ENCODE peak calls at places on chromosomes 1 and 21, in seven cellular contexts. One of them, this sample, is unnamed.

GRCh38 chr1:241063281-241063680 is 293.7 kb downstream of the RGS7 start:
- DNase-seq in PC-3: no peak
- DNase-seq in dermis blood vessel endothelial cell: no peak
- DNase-seq in NCI-H1417: no peak
- DNase-seq in NCI-H1694 treated with DMSO at 0.1 percent for 48 hours: no peak
- DNase-seq in pancreas: no peak
- DNase-seq in SHP77: no peak
- DNase-seq in this sample: no peak

GRCh38 chr1:154352581-154353459 is 27.5 kb downstream of the ATP8B2 start:
- DNase-seq in PC-3: peak; percentile 37
- DNase-seq in dermis blood vessel endothelial cell: peak; percentile 56
- DNase-seq in NCI-H1417: peak; percentile 54
- DNase-seq in NCI-H1694 treated with DMSO at 0.1 percent for 48 hours: peak; percentile 88
- DNase-seq in pancreas: peak; percentile 54
- DNase-seq in SHP77: no peak
- DNase-seq in this sample: no peak

GRCh38 chr1:84689514-84690396 is 506 bp downstream of the SSX2IP start:
- DNase-seq in PC-3: peak; percentile 35
- DNase-seq in dermis blood vessel endothelial cell: peak; percentile 59
- DNase-seq in NCI-H1417: peak; percentile 36
- DNase-seq in NCI-H1694 treated with DMSO at 0.1 percent for 48 hours: peak; percentile 36
- DNase-seq in pancreas: no peak
- DNase-seq in SHP77: peak; percentile 83
- DNase-seq in this sample: no peak

GRCh38 chr21:44299458-44300261 is at the start of gene PFKL:
- DNase-seq in PC-3: peak; percentile 61
- DNase-seq in dermis blood vessel endothelial cell: peak; percentile 49
- DNase-seq in NCI-H1417: peak; percentile 84
- DNase-seq in NCI-H1694 treated with DMSO at 0.1 percent for 48 hours: no peak
- DNase-seq in pancreas: peak; percentile 72
- DNase-seq in SHP77: no peak
- DNase-seq in this sample: peak; percentile 98

GRCh38 chr1:76109404-76109803 is 34.9 kb downstream of the ST6GALNAC3 start:
- DNase-seq in PC-3: no peak
- DNase-seq in dermis blood vessel endothelial cell: peak; percentile 17
- DNase-seq in NCI-H1417: no peak
- DNase-seq in NCI-H1694 treated with DMSO at 0.1 percent for 48 hours: no peak
- DNase-seq in pancreas: no peak
- DNase-seq in SHP77: no peak
- DNase-seq in this sample: no peak

GRCh38 chr1:117562581-117563491 is 43.0 kb upstream of the TENT5C start:
- DNase-seq in PC-3: peak; percentile 52
- DNase-seq in dermis blood vessel endothelial cell: no peak
- DNase-seq in NCI-H1417: peak; percentile 37
- DNase-seq in NCI-H1694 treated with DMSO at 0.1 percent for 48 hours: no peak
- DNase-seq in pancreas: peak; percentile 54
- DNase-seq in SHP77: peak; percentile 75
- DNase-seq in this sample: no peak

GRCh38 chr21:32463889-32464300 is 51.4 kb downstream of the EVA1C start:
- DNase-seq in PC-3: peak; percentile 80
- DNase-seq in dermis blood vessel endothelial cell: peak; percentile 89
- DNase-seq in NCI-H1417: no peak
- DNase-seq in NCI-H1694 treated with DMSO at 0.1 percent for 48 hours: no peak
- DNase-seq in pancreas: no peak
- DNase-seq in SHP77: no peak
- DNase-seq in this sample: peak; percentile 58

GRCh38 chr1:199585392-199585791 is 442.1 kb upstream of the NR5A2 start:
- DNase-seq in PC-3: peak; percentile 59
- DNase-seq in dermis blood vessel endothelial cell: no peak
- DNase-seq in NCI-H1417: no peak
- DNase-seq in NCI-H1694 treated with DMSO at 0.1 percent for 48 hours: no peak
- DNase-seq in pancreas: no peak
- DNase-seq in SHP77: no peak
- DNase-seq in this sample: no peak

GRCh38 chr21:35395728-35396127 is 346.6 kb upstream of the RUNX1 start:
- DNase-seq in PC-3: peak; percentile 85
- DNase-seq in dermis blood vessel endothelial cell: peak; percentile 45
- DNase-seq in NCI-H1417: no peak
- DNase-seq in NCI-H1694 treated with DMSO at 0.1 percent for 48 hours: no peak
- DNase-seq in pancreas: no peak
- DNase-seq in SHP77: no peak
- DNase-seq in this sample: no peak

GRCh38 chr1:211831558-211832323 is 1.2 kb upstream of the LPGAT1 start:
- DNase-seq in PC-3: no peak
- DNase-seq in dermis blood vessel endothelial cell: no peak
- DNase-seq in NCI-H1417: no peak
- DNase-seq in NCI-H1694 treated with DMSO at 0.1 percent for 48 hours: peak; percentile 48
- DNase-seq in pancreas: no peak
- DNase-seq in SHP77: peak; percentile 9
- DNase-seq in this sample: no peak

GRCh38 chr21:29155118-29155932 is 24.9 kb downstream of the MAP3K7CL start:
- DNase-seq in PC-3: peak; percentile 39
- DNase-seq in dermis blood vessel endothelial cell: peak; percentile 44
- DNase-seq in NCI-H1417: no peak
- DNase-seq in NCI-H1694 treated with DMSO at 0.1 percent for 48 hours: no peak
- DNase-seq in pancreas: no peak
- DNase-seq in SHP77: no peak
- DNase-seq in this sample: peak; percentile 44

GRCh38 chr1:40421694-40422384 is 28.4 kb upstream of the ZFP69B start:
- DNase-seq in PC-3: peak; percentile 55
- DNase-seq in dermis blood vessel endothelial cell: no peak
- DNase-seq in NCI-H1417: no peak
- DNase-seq in NCI-H1694 treated with DMSO at 0.1 percent for 48 hours: no peak
- DNase-seq in pancreas: no peak
- DNase-seq in SHP77: peak; percentile 79
- DNase-seq in this sample: no peak

GRCh38 chr21:36966066-36966845 is at the start of gene HLCS:
- DNase-seq in PC-3: peak; percentile 85
- DNase-seq in dermis blood vessel endothelial cell: peak; percentile 64
- DNase-seq in NCI-H1417: peak; percentile 90
- DNase-seq in NCI-H1694 treated with DMSO at 0.1 percent for 48 hours: peak; percentile 75
- DNase-seq in pancreas: peak; percentile 83
- DNase-seq in SHP77: peak; percentile 83
- DNase-seq in this sample: peak; percentile 86

GRCh38 chr1:27763358-27763757 is 9.7 kb upstream of the STX12 start:
- DNase-seq in PC-3: no peak
- DNase-seq in dermis blood vessel endothelial cell: no peak
- DNase-seq in NCI-H1417: no peak
- DNase-seq in NCI-H1694 treated with DMSO at 0.1 percent for 48 hours: no peak
- DNase-seq in pancreas: no peak
- DNase-seq in SHP77: no peak
- DNase-seq in this sample: no peak

GRCh38 chr1:193111641-193112090 is 6.5 kb upstream of the GLRX2 start:
- DNase-seq in PC-3: peak; percentile 66
- DNase-seq in dermis blood vessel endothelial cell: no peak
- DNase-seq in NCI-H1417: no peak
- DNase-seq in NCI-H1694 treated with DMSO at 0.1 percent for 48 hours: no peak
- DNase-seq in pancreas: peak; percentile 56
- DNase-seq in SHP77: no peak
- DNase-seq in this sample: no peak

GRCh38 chr1:21012937-21013336 is 163.8 kb downstream of the EIF4G3 start:
- DNase-seq in PC-3: no peak
- DNase-seq in dermis blood vessel endothelial cell: no peak
- DNase-seq in NCI-H1417: no peak
- DNase-seq in NCI-H1694 treated with DMSO at 0.1 percent for 48 hours: no peak
- DNase-seq in pancreas: no peak
- DNase-seq in SHP77: no peak
- DNase-seq in this sample: no peak

GRCh38 chr1:160328171-160328570 is 14.9 kb downstream of the COPA start:
- DNase-seq in PC-3: no peak
- DNase-seq in dermis blood vessel endothelial cell: no peak
- DNase-seq in NCI-H1417: no peak
- DNase-seq in NCI-H1694 treated with DMSO at 0.1 percent for 48 hours: peak; percentile 99
- DNase-seq in pancreas: no peak
- DNase-seq in SHP77: no peak
- DNase-seq in this sample: no peak

GRCh38 chr1:234265861-234266260 is 107.4 kb upstream of the COA6 start:
- DNase-seq in PC-3: no peak
- DNase-seq in dermis blood vessel endothelial cell: no peak
- DNase-seq in NCI-H1417: no peak
- DNase-seq in NCI-H1694 treated with DMSO at 0.1 percent for 48 hours: no peak
- DNase-seq in pancreas: no peak
- DNase-seq in SHP77: peak; percentile 18
- DNase-seq in this sample: no peak

GRCh38 chr1:217911908-217912307 is 280.8 kb downstream of the SPATA17 start:
- DNase-seq in PC-3: peak; percentile 67
- DNase-seq in dermis blood vessel endothelial cell: no peak
- DNase-seq in NCI-H1417: no peak
- DNase-seq in NCI-H1694 treated with DMSO at 0.1 percent for 48 hours: no peak
- DNase-seq in pancreas: no peak
- DNase-seq in SHP77: no peak
- DNase-seq in this sample: no peak

GRCh38 chr1:5271264-5271663 is 616.9 kb downstream of the AJAP1 start:
- DNase-seq in PC-3: no peak
- DNase-seq in dermis blood vessel endothelial cell: no peak
- DNase-seq in NCI-H1417: no peak
- DNase-seq in NCI-H1694 treated with DMSO at 0.1 percent for 48 hours: no peak
- DNase-seq in pancreas: peak; percentile 19
- DNase-seq in SHP77: no peak
- DNase-seq in this sample: no peak

GRCh38 chr1:26353976-26354820 is at the start of gene CRYBG2:
- DNase-seq in PC-3: peak; percentile 90
- DNase-seq in dermis blood vessel endothelial cell: no peak
- DNase-seq in NCI-H1417: peak; percentile 20
- DNase-seq in NCI-H1694 treated with DMSO at 0.1 percent for 48 hours: no peak
- DNase-seq in pancreas: peak; percentile 32
- DNase-seq in SHP77: no peak
- DNase-seq in this sample: no peak

GRCh38 chr1:179929955-179930798 is 24.4 kb upstream of the CEP350 start:
- DNase-seq in PC-3: no peak
- DNase-seq in dermis blood vessel endothelial cell: no peak
- DNase-seq in NCI-H1417: no peak
- DNase-seq in NCI-H1694 treated with DMSO at 0.1 percent for 48 hours: no peak
- DNase-seq in pancreas: no peak
- DNase-seq in SHP77: no peak
- DNase-seq in this sample: no peak

GRCh38 chr1:225999912-226000337 is 782 bp upstream of the SDE2 start:
- DNase-seq in PC-3: no peak
- DNase-seq in dermis blood vessel endothelial cell: peak; percentile 59
- DNase-seq in NCI-H1417: no peak
- DNase-seq in NCI-H1694 treated with DMSO at 0.1 percent for 48 hours: no peak
- DNase-seq in pancreas: no peak
- DNase-seq in SHP77: no peak
- DNase-seq in this sample: no peak

GRCh38 chr1:236489710-236490377 is 33.9 kb upstream of the LGALS8 start:
- DNase-seq in PC-3: peak; percentile 66
- DNase-seq in dermis blood vessel endothelial cell: peak; percentile 74
- DNase-seq in NCI-H1417: peak; percentile 11
- DNase-seq in NCI-H1694 treated with DMSO at 0.1 percent for 48 hours: peak; percentile 68
- DNase-seq in pancreas: peak; percentile 65
- DNase-seq in SHP77: peak; percentile 31
- DNase-seq in this sample: peak; percentile 38

GRCh38 chr1:156748670-156749428 is 2.6 kb downstream of the HDGF start:
- DNase-seq in PC-3: peak; percentile 77
- DNase-seq in dermis blood vessel endothelial cell: peak; percentile 65
- DNase-seq in NCI-H1417: no peak
- DNase-seq in NCI-H1694 treated with DMSO at 0.1 percent for 48 hours: no peak
- DNase-seq in pancreas: peak; percentile 60
- DNase-seq in SHP77: no peak
- DNase-seq in this sample: no peak

GRCh38 chr1:27789511-27790154 is 16.6 kb downstream of the STX12 start:
- DNase-seq in PC-3: no peak
- DNase-seq in dermis blood vessel endothelial cell: peak; percentile 98
- DNase-seq in NCI-H1417: no peak
- DNase-seq in NCI-H1694 treated with DMSO at 0.1 percent for 48 hours: no peak
- DNase-seq in pancreas: no peak
- DNase-seq in SHP77: no peak
- DNase-seq in this sample: no peak

GRCh38 chr1:218656301-218657037 is 311.3 kb downstream of the TGFB2 start:
- DNase-seq in PC-3: peak; percentile 94
- DNase-seq in dermis blood vessel endothelial cell: peak; percentile 37
- DNase-seq in NCI-H1417: no peak
- DNase-seq in NCI-H1694 treated with DMSO at 0.1 percent for 48 hours: no peak
- DNase-seq in pancreas: no peak
- DNase-seq in SHP77: no peak
- DNase-seq in this sample: peak; percentile 14

GRCh38 chr1:56688522-56689026 is 43.5 kb downstream of the PRKAA2 start:
- DNase-seq in PC-3: peak; percentile 97
- DNase-seq in dermis blood vessel endothelial cell: peak; percentile 76
- DNase-seq in NCI-H1417: no peak
- DNase-seq in NCI-H1694 treated with DMSO at 0.1 percent for 48 hours: no peak
- DNase-seq in pancreas: no peak
- DNase-seq in SHP77: no peak
- DNase-seq in this sample: peak; percentile 40

GRCh38 chr1:178739285-178740045 is 14.4 kb downstream of the RALGPS2 start:
- DNase-seq in PC-3: peak; percentile 46
- DNase-seq in dermis blood vessel endothelial cell: no peak
- DNase-seq in NCI-H1417: no peak
- DNase-seq in NCI-H1694 treated with DMSO at 0.1 percent for 48 hours: no peak
- DNase-seq in pancreas: no peak
- DNase-seq in SHP77: no peak
- DNase-seq in this sample: no peak

GRCh38 chr1:12031039-12031980 is 12.0 kb downstream of the MIIP start:
- DNase-seq in PC-3: peak; percentile 44
- DNase-seq in dermis blood vessel endothelial cell: peak; percentile 59
- DNase-seq in NCI-H1417: no peak
- DNase-seq in NCI-H1694 treated with DMSO at 0.1 percent for 48 hours: no peak
- DNase-seq in pancreas: peak; percentile 29
- DNase-seq in SHP77: no peak
- DNase-seq in this sample: no peak

GRCh38 chr1:29271724-29272123 is 35.4 kb downstream of the PTPRU start:
- DNase-seq in PC-3: peak; percentile 96
- DNase-seq in dermis blood vessel endothelial cell: peak; percentile 30
- DNase-seq in NCI-H1417: no peak
- DNase-seq in NCI-H1694 treated with DMSO at 0.1 percent for 48 hours: no peak
- DNase-seq in pancreas: peak; percentile 68
- DNase-seq in SHP77: no peak
- DNase-seq in this sample: peak; percentile 47

GRCh38 chr1:36384542-36385409 is 948 bp downstream of the STK40 start:
- DNase-seq in PC-3: peak; percentile 79
- DNase-seq in dermis blood vessel endothelial cell: peak; percentile 53
- DNase-seq in NCI-H1417: peak; percentile 66
- DNase-seq in NCI-H1694 treated with DMSO at 0.1 percent for 48 hours: no peak
- DNase-seq in pancreas: peak; percentile 93
- DNase-seq in SHP77: no peak
- DNase-seq in this sample: no peak

GRCh38 chr1:240000634-240001033 is 91.0 kb upstream of the FMN2 start:
- DNase-seq in PC-3: peak; percentile 93
- DNase-seq in dermis blood vessel endothelial cell: no peak
- DNase-seq in NCI-H1417: no peak
- DNase-seq in NCI-H1694 treated with DMSO at 0.1 percent for 48 hours: no peak
- DNase-seq in pancreas: no peak
- DNase-seq in SHP77: no peak
- DNase-seq in this sample: peak; percentile 23

GRCh38 chr1:34852677-34853217 is 6.8 kb downstream of the SMIM12 start:
- DNase-seq in PC-3: peak; percentile 97
- DNase-seq in dermis blood vessel endothelial cell: peak; percentile 98
- DNase-seq in NCI-H1417: peak; percentile 87
- DNase-seq in NCI-H1694 treated with DMSO at 0.1 percent for 48 hours: peak; percentile 87
- DNase-seq in pancreas: peak; percentile 92
- DNase-seq in SHP77: peak; percentile 90
- DNase-seq in this sample: peak; percentile 92

GRCh38 chr1:79373481-79374132 is 367.1 kb upstream of the ADGRL4 start:
- DNase-seq in PC-3: no peak
- DNase-seq in dermis blood vessel endothelial cell: peak; percentile 2
- DNase-seq in NCI-H1417: no peak
- DNase-seq in NCI-H1694 treated with DMSO at 0.1 percent for 48 hours: no peak
- DNase-seq in pancreas: peak; percentile 42
- DNase-seq in SHP77: no peak
- DNase-seq in this sample: no peak

GRCh38 chr1:48019714-48020315 is 22.6 kb upstream of the TRABD2B start:
- DNase-seq in PC-3: no peak
- DNase-seq in dermis blood vessel endothelial cell: no peak
- DNase-seq in NCI-H1417: no peak
- DNase-seq in NCI-H1694 treated with DMSO at 0.1 percent for 48 hours: no peak
- DNase-seq in pancreas: peak; percentile 44
- DNase-seq in SHP77: no peak
- DNase-seq in this sample: no peak

GRCh38 chr1:212078826-212079225 is 43.3 kb downstream of the DTL start:
- DNase-seq in PC-3: no peak
- DNase-seq in dermis blood vessel endothelial cell: no peak
- DNase-seq in NCI-H1417: no peak
- DNase-seq in NCI-H1694 treated with DMSO at 0.1 percent for 48 hours: no peak
- DNase-seq in pancreas: no peak
- DNase-seq in SHP77: no peak
- DNase-seq in this sample: no peak

GRCh38 chr1:245585252-245585959 is 430.6 kb downstream of the KIF26B start:
- DNase-seq in PC-3: peak; percentile 56
- DNase-seq in dermis blood vessel endothelial cell: no peak
- DNase-seq in NCI-H1417: no peak
- DNase-seq in NCI-H1694 treated with DMSO at 0.1 percent for 48 hours: no peak
- DNase-seq in pancreas: no peak
- DNase-seq in SHP77: no peak
- DNase-seq in this sample: peak; percentile 52